ENCODE peak calls at places on chromosomes 3 and 15, in six cellular contexts. W is right atrium auricular region, U is body of pancreas, B is left ventricle myocardium inferior, I is adrenal gland, D is PC-9. M is an unnamed sample.

GRCh38 chr3:157104928-157105652 is 54.9 kb downstream of the CCNL1 start:
- DNase-seq in W (no peak), U (no peak), B (no peak), I (no peak), D (peak; percentile 33), M (no peak)

GRCh38 chr15:58665676-58666075 is 83.8 kb downstream of the ADAM10 start:
- DNase-seq in W (no peak), U (no peak), B (no peak), I (no peak), D (no peak), M (no peak)

GRCh38 chr15:52326758-52327157 is 31.2 kb upstream of the MYO5C start:
- DNase-seq in W (no peak), U (no peak), B (no peak), I (no peak), D (no peak), M (peak; percentile 24)

GRCh38 chr15:69082041-69082502 is 67.6 kb downstream of the NOX5 start:
- DNase-seq in W (peak; percentile 76), U (no peak), B (no peak), I (peak; percentile 60), D (peak; percentile 54), M (no peak)

GRCh38 chr3:56801151-56801596 is 575 bp downstream of the ARHGEF3 start:
- DNase-seq in W (no peak), U (peak; percentile 62), B (no peak), I (peak; percentile 39), D (no peak), M (no peak)

GRCh38 chr3:77460326-77460725 is 420.4 kb downstream of the ROBO2 start:
- DNase-seq in W (no peak), U (no peak), B (no peak), I (no peak), D (no peak), M (no peak)

GRCh38 chr3:172155880-172156279 is 116.5 kb downstream of the FNDC3B start:
- DNase-seq in W (no peak), U (no peak), B (no peak), I (no peak), D (no peak), M (no peak)

GRCh38 chr15:72796515-72797337 is 13.2 kb upstream of the ADPGK start:
- DNase-seq in W (no peak), U (peak; percentile 72), B (peak; percentile 44), I (peak; percentile 38), D (no peak), M (peak; percentile 77)

GRCh38 chr3:166864473-166865467 is 515.3 kb downstream of the ZBBX start:
- DNase-seq in W (no peak), U (no peak), B (no peak), I (no peak), D (no peak), M (no peak)

GRCh38 chr3:176313426-176313825 is 883.9 kb downstream of the TBL1XR1 start:
- DNase-seq in W (no peak), U (no peak), B (no peak), I (no peak), D (peak; percentile 12), M (no peak)
- H3K27ac ChIP-seq in W (no peak overlapping the region), U (no peak overlapping the region), B (no peak overlapping the region), I (no peak overlapping the region), D (no peak overlapping the region), M (no peak overlapping the region)

DNA sequence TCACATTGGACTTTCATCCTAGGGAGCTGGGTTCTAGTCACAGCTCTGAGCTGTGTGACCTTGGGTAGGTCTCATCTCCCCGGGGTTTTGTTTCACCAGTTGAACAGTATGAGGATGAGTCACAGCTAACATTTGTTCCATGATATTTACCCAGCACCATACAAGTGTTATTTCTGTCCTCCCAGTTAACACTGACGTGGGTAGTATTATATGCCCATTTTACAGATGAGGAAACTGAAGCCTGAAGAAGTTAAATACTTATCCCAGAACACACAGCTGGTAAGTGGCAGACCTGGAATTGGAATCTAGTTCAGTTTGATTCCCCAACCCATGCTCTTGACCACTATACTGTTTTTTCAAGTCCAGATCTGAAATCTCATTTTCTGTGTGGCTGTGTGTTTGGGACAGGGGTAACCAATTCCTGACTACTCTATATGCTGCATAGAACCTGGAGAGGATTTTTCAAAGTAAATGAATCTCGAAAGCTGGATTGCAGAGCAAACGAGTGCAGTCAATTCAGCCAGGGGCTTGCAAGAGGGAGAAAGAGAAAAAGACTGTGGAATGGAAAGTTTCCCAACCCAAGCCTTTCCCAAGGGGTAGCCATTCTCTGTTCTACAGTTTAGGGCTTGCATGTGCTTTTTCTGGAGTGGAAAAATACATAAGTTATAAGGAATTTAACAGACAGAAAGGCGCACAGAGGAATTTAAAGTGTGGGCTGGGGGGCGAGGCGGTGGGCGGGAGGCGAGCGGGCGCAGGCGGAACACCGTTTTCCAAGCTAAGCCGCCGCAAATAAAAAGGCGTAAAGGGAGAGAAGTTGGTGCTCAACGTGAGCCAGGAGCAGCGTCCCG is 684 bp upstream of the RARB start:
- DNase-seq in W (no peak), U (no peak), B (no peak), I (no peak), D (no peak), M (peak; percentile 40)
- H3K4me3 ChIP-seq in W (peak overlapping the region; percentile 59), U (peak overlapping the region; percentile 26), B (peak overlapping the region; percentile 83), I (peak overlapping the region; percentile 71), D (peak overlapping the region; percentile 51), M (peak overlapping the region; percentile 20)

GRCh38 chr15:32859996-32860395 is 142.2 kb downstream of the GREM1 start:
- DNase-seq in W (no peak), U (no peak), B (no peak), I (no peak), D (no peak), M (no peak)

GRCh38 chr15:32855942-32856341 is 138.1 kb downstream of the GREM1 start:
- DNase-seq in W (no peak), U (no peak), B (no peak), I (peak; percentile 33), D (peak; percentile 91), M (peak; percentile 53)

GRCh38 chr15:32856753-32857152 is 138.9 kb downstream of the GREM1 start:
- DNase-seq in W (no peak), U (no peak), B (no peak), I (no peak), D (no peak), M (no peak)

GRCh38 chr15:32859246-32859645 is 141.4 kb downstream of the GREM1 start:
- DNase-seq in W (no peak), U (no peak), B (no peak), I (no peak), D (no peak), M (no peak)

DNA sequence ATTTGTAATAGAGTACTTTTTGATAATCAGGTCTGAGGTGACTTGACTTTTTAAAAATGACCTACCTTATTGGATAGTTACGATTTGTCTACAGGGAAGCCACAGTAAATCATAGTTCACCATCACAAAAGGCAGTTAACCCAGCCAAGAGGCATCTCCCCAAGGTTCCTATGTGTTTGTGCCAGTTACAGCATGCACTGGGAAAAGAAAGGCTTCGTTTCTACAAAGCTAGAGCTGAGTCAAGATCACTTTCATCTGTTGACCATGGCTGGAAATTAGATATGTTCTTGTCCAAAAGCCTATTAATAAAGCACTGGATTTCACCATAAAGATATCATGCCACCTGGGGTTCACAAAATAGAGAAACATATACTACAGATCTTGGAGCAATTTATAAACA is 139.9 kb downstream of the GREM1 start:
- DNase-seq in W (no peak), U (no peak), B (no peak), I (no peak), D (no peak), M (no peak)
- H3K4me1 ChIP-seq in W (no peaks in the 10 kb centered on the region), U (no peaks in the 10 kb centered on the region), B (no peaks in the 10 kb centered on the region), I (peaks cover 14% of the 10 kb centered on the region), D (peaks cover 36% of the 10 kb centered on the region), M (peaks cover 11% of the 10 kb centered on the region)

GRCh38 chr3:98733055-98733777 is 29.9 kb upstream of the ST3GAL6 start:
- DNase-seq in W (no peak), U (peak; percentile 41), B (peak; percentile 39), I (peak; percentile 42), D (no peak), M (peak; percentile 50)
- H3K27ac ChIP-seq in W (peak overlapping the region; percentile 95), U (peak overlapping the region; percentile 68), B (peak overlapping the region; percentile 92), I (peak overlapping the region; percentile 70), D (no peak overlapping the region), M (peak overlapping the region; percentile 71)

GRCh38 chr15:32869814-32870213 is 152.0 kb downstream of the GREM1 start:
- DNase-seq in W (no peak), U (no peak), B (no peak), I (no peak), D (no peak), M (no peak)
- H3K4me3 ChIP-seq in W (no peak overlapping the region), U (no peak overlapping the region), B (no peak overlapping the region), I (no peak overlapping the region), D (no peak overlapping the region), M (no peak overlapping the region)

M was measured in hepatocyte.